ENCODE peak calls at places on chromosomes 5 and 9, in five cellular contexts. M is H9, D is H1, O is mesenchymal stem cell, L is trophoblast cell. Y is an unnamed sample.
A peak's percentile ranks its signal among the peaks of the same experiment; 100 is the strongest.

GRCh38 chr9:89996717-89997116 is 391.9 kb downstream of the GADD45G start:
- DNase-seq in M (no peak), D (no peak), O (no peak), L (no peak), Y (no peak)

GRCh38 chr9:123120131-123120530 is 86.7 kb downstream of the GPR21 start:
- DNase-seq in M (no peak), D (no peak), O (no peak), L (no peak), Y (peak; percentile 50)

GRCh38 chr5:132103380-132103951 is 29.9 kb downstream of the CSF2 start:
- DNase-seq in M (no peak), D (no peak), O (peak; percentile 96), L (peak; percentile 71), Y (no peak)

GRCh38 chr9:136648746-136649145 is 14.0 kb upstream of the EGFL7 start:
- DNase-seq in M (no peak), D (no peak), O (no peak), L (no peak), Y (no peak)

GRCh38 chr9:137254624-137255447 is at the start of gene NELFB:
- DNase-seq in M (peak; percentile 90), D (no peak), O (peak; percentile 81), L (peak; percentile 80), Y (peak; percentile 91)

GRCh38 chr9:24817756-24818155 is 272.1 kb upstream of the IZUMO3 start:
- DNase-seq in M (no peak), D (no peak), O (no peak), L (no peak), Y (no peak)

GRCh38 chr9:103601287-103601686 is 492.8 kb upstream of the SMC2 start:
- DNase-seq in M (no peak), D (no peak), O (no peak), L (no peak), Y (no peak)

GRCh38 chr9:97632406-97632991 is 669 bp downstream of the TSTD2 start:
- DNase-seq in M (peak; percentile 67), D (peak; percentile 17), O (peak; percentile 90), L (no peak), Y (peak; percentile 79)

GRCh38 chr5:61809651-61810050 is 477.6 kb downstream of the ZSWIM6 start:
- DNase-seq in M (no peak), D (no peak), O (no peak), L (no peak), Y (no peak)

GRCh38 chr9:132447346-132447745 is 37.3 kb downstream of the CFAP77 start:
- DNase-seq in M (peak; percentile 84), D (peak; percentile 5), O (peak; percentile 6), L (no peak), Y (peak; percentile 44)

GRCh38 chr5:149775785-149776184 is 45.7 kb downstream of the PPARGC1B start:
- DNase-seq in M (no peak), D (no peak), O (no peak), L (no peak), Y (no peak)

GRCh38 chr5:124997186-124997893 is 250.9 kb upstream of the ZNF608 start:
- DNase-seq in M (no peak), D (no peak), O (peak; percentile 7), L (peak; percentile 14), Y (no peak)

GRCh38 chr9:84140535-84141101 is 160.0 kb downstream of the RMI1 start:
- DNase-seq in M (peak; percentile 63), D (no peak), O (peak; percentile 43), L (no peak), Y (peak; percentile 42)

GRCh38 chr5:122089096-122089495 is 11.0 kb upstream of the LOX start:
- DNase-seq in M (no peak), D (no peak), O (no peak), L (no peak), Y (no peak)

GRCh38 chr5:163696270-163696887 is 191.0 kb downstream of the MAT2B start:
- DNase-seq in M (peak; percentile 68), D (peak; percentile 23), O (peak; percentile 79), L (peak; percentile 47), Y (peak; percentile 74)

GRCh38 chr9:5651246-5651645 is 22.3 kb downstream of the RIC1 start:
- DNase-seq in M (no peak), D (no peak), O (no peak), L (no peak), Y (no peak)

GRCh38 chr5:14560091-14560595 is 21.4 kb upstream of the OTULINL start:
- DNase-seq in M (no peak), D (no peak), O (no peak), L (no peak), Y (no peak)

GRCh38 chr5:176889321-176890280 is 9.5 kb downstream of the HK3 start:
- DNase-seq in M (no peak), D (no peak), O (no peak), L (no peak), Y (no peak)

GRCh38 chr9:137694962-137695875 is 76.4 kb downstream of the EHMT1 start:
- DNase-seq in M (peak; percentile 89), D (peak; percentile 54), O (peak; percentile 45), L (peak; percentile 56), Y (peak; percentile 55)

GRCh38 chr9:134301387-134302129 is 24.7 kb upstream of the RXRA start:
- DNase-seq in M (no peak), D (no peak), O (no peak), L (no peak), Y (no peak)
- H2BK12ac ChIP-seq in M (no peak overlapping the region), D (no peak overlapping the region), O (no peak overlapping the region), L (no peak overlapping the region), Y (peak overlapping the region; percentile 86)

GRCh38 chr9:35510366-35510744 is 20.4 kb downstream of the RUSC2 start:
- DNase-seq in M (no peak), D (no peak), O (no peak), L (no peak), Y (no peak)
- H4K8ac ChIP-seq in M (no peak overlapping the region), D (no peak overlapping the region), O (peak overlapping the region; percentile 38), L (peak overlapping the region; percentile 66), Y (no peak overlapping the region)

DNA sequence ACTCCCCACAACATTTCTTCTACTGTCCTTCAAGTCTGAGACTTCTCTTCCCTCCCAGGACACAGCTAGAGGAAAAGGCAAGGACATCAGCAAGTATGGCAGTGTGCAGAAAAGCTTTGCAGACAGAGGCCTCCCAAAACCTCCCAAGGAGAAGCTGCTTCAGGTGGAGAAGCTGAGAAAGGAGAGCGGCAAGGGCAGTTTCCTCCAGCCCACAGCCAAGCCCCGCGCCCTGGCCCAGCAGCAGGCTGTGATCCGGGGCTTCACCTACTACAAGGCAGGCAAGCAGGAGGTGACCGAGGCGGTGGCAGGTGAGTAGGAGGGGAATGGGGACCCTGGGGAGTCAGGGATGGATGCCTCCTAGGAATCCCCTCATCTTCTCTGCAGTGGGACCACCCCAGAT is 24.4 kb downstream of the OLFML2A start:
- DNase-seq in M (no peak), D (no peak), O (no peak), L (no peak), Y (no peak)
- H2BK12ac ChIP-seq in M (no peak overlapping the region), D (no peak overlapping the region), O (no peak overlapping the region), L (peak overlapping the region; percentile 30), Y (no peak overlapping the region)

GRCh38 chr5:179271821-179272325 is 73.4 kb downstream of the ADAMTS2 start:
- DNase-seq in M (peak; percentile 24), D (no peak), O (no peak), L (no peak), Y (no peak)

GRCh38 chr5:179273074-179273435 is 72.2 kb downstream of the ADAMTS2 start:
- DNase-seq in M (no peak), D (no peak), O (no peak), L (no peak), Y (no peak)

GRCh38 chr5:179274321-179275315 is 70.6 kb downstream of the ADAMTS2 start:
- DNase-seq in M (no peak), D (no peak), O (no peak), L (no peak), Y (no peak)

GRCh38 chr5:179272326-179273073 is 72.8 kb downstream of the ADAMTS2 start:
- DNase-seq in M (peak; percentile 18), D (no peak), O (no peak), L (no peak), Y (no peak)

GRCh38 chr5:179273441-179274145 is 71.7 kb downstream of the ADAMTS2 start:
- DNase-seq in M (no peak), D (no peak), O (no peak), L (no peak), Y (no peak)
- H4K8ac ChIP-seq in M (no peak overlapping the region), D (no peak overlapping the region), O (peak overlapping the region; percentile 66), L (no peak overlapping the region), Y (no peak overlapping the region)

GRCh38 chr9:105958587-105958986 is 264.2 kb downstream of the TMEM38B start:
- DNase-seq in M (no peak), D (no peak), O (no peak), L (no peak), Y (no peak)

GRCh38 chr9:105957830-105958229 is 263.5 kb downstream of the TMEM38B start:
- DNase-seq in M (peak; percentile 67), D (peak; percentile 10), O (no peak), L (no peak), Y (no peak)

GRCh38 chr9:105964171-105964570 is 269.8 kb downstream of the TMEM38B start:
- DNase-seq in M (no peak), D (no peak), O (no peak), L (no peak), Y (no peak)

GRCh38 chr9:105963700-105964099 is 269.4 kb downstream of the TMEM38B start:
- DNase-seq in M (no peak), D (no peak), O (no peak), L (no peak), Y (no peak)

DNA sequence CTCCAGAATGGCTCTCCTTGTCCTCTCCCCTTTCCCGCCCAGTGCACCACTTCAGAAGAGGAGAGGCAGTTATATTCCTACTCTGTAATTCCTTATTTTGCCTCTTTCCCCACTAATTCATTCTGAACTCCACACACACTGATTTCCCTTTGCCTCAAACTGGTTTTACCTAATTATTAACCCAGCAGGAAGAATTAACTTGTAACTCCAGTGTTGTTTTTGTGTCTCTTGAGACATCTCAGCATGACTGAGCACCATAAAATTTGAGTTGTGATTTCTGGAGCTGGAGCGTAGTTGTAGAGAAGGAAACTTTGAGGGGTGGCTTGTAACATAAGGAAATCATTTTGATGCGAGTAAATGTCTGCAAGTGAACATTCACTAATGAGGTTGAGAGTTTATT is 265.1 kb downstream of the TMEM38B start:
- DNase-seq in M (no peak), D (no peak), O (no peak), L (no peak), Y (no peak)
- H2BK12ac ChIP-seq in M (no peak overlapping the region), D (no peak overlapping the region), O (no peak overlapping the region), L (no peak overlapping the region), Y (no peak overlapping the region)

GRCh38 chr9:16825364-16825763 is 45.1 kb downstream of the BNC2 start:
- DNase-seq in M (no peak), D (no peak), O (peak; percentile 58), L (no peak), Y (no peak)
- H4K8ac ChIP-seq in M (no peak overlapping the region), D (no peak overlapping the region), O (no peak overlapping the region), L (no peak overlapping the region), Y (no peak overlapping the region)

GRCh38 chr5:72505539-72505938 is 1.7 kb downstream of the ZNF366 start:
- DNase-seq in M (no peak), D (no peak), O (no peak), L (no peak), Y (no peak)
- H2BK12ac ChIP-seq in M (no peak overlapping the region), D (no peak overlapping the region), O (no peak overlapping the region), L (no peak overlapping the region), Y (no peak overlapping the region)